ENCODE peak calls at places on chromosomes 16 and 17, in four cellular contexts. G, E, F and Q are unnamed samples.

GRCh38 chr16:81582655-81583441 is 138.2 kb downstream of the CMIP start:
- DNase-seq in E (peak), F (peak), G (no peak), Q (no peak)

GRCh38 chr17:62818491-62818890 is 10.4 kb upstream of the MARCHF10 start:
- DNase-seq in F (no peak), G (no peak), E (no peak), Q (no peak)

GRCh38 chr16:72299684-72300243 is 127.8 kb upstream of the PMFBP1 start:
- DNase-seq in F (no peak), E (no peak), G (no peak), Q (no peak)

GRCh38 chr17:43784628-43785101 is 4.4 kb downstream of the CFAP97D1 start:
- DNase-seq in G (no peak), E (peak), F (no peak), Q (no peak)

GRCh38 chr17:5035356-5035755 is at the start of gene SLC52A1:
- DNase-seq in G (no peak), F (no peak), E (no peak), Q (no peak)

GRCh38 chr17:47813077-47813476 is 8.5 kb downstream of the OSBPL7 start:
- DNase-seq in G (no peak), E (no peak), F (no peak), Q (no peak)

GRCh38 chr17:62718420-62718819 is 89.7 kb downstream of the MARCHF10 start:
- DNase-seq in F (no peak), E (no peak), G (no peak), Q (no peak)

GRCh38 chr16:10957771-10958486 is 13.6 kb downstream of the CLEC16A start:
- DNase-seq in G (peak), F (no peak), E (no peak), Q (no peak)

GRCh38 chr17:75067856-75068255 is 19.9 kb upstream of the SLC16A5 start:
- DNase-seq in E (peak), F (no peak), G (no peak), Q (no peak)

GRCh38 chr17:82440377-82440981 is 10.1 kb downstream of the CYBC1 start:
- DNase-seq in F (peak), G (no peak), E (peak), Q (no peak)

GRCh38 chr17:75695141-75695829 is 26.0 kb upstream of the ITGB4 start:
- DNase-seq in E (no peak), G (no peak), F (no peak), Q (no peak)

GRCh38 chr16:48156790-48157209 is 1.0 kb upstream of the ABCC12 start:
- DNase-seq in G (peak), F (peak), E (peak), Q (peak)

DNA sequence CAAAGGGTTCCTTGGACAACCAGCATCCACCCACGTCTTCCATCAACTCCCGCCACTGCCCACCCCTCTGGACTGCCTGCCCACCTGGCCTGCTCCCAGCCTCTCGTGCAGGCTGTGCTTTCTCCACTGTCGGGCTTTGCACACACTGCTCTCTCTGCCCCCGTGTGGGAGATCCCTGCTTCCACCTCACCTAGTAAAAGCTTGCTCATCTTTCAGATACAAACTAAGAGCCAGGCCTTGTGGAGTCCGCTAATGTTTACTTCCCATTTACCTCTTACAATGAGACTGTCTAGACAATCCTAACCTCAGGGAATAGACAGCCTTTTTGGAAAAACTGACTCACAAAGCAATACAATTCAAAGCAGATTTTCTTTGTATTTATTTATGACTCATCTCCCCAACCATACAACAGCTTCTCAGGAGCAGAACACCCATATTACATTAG is 67.6 kb downstream of the USP31 start:
- DNase-seq in F (no peak), E (no peak), G (no peak), Q (no peak)
- TF ChIP-seq CTCF in F (no peak), E (no peak), G (no peak), Q (no peak)

DNA sequence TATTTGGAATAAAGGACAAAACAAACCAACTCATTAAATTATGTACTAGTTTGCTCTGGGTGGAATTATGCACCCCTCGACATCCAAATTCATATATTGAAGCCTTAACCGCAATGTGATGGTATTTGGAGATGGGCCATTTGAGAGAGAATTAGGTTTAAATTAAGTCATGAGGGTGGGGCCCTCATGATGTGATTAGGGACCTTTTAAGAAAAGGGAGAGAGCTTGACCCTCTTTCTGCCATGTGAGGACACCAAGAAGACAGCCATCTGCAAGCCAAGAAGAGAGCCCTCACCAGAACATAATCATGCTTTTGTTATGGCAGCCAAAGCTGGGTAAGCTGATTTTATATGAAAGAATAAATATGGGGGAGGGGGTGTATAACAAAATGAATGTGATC is 2.0 kb downstream of the C16orf87 start:
- DNase-seq in F (no peak), G (no peak), E (no peak), Q (no peak)
- H3K4me3 ChIP-seq in F (no peak), G (peak), E (peak), Q (peak)

GRCh38 chr16:85446846-85447656 is 166.1 kb upstream of the GSE1 start:
- DNase-seq in E (peak), F (peak), G (peak), Q (peak)
- TF ChIP-seq CTCF in E (no peak), F (no peak), G (no peak), Q (no peak)

GRCh38 chr17:32142038-32142856 is at the start of gene RHOT1:
- DNase-seq in G (peak), E (peak), F (peak), Q (peak)
- H3K4me3 ChIP-seq in G (peak), E (peak), F (peak), Q (peak)

DNA sequence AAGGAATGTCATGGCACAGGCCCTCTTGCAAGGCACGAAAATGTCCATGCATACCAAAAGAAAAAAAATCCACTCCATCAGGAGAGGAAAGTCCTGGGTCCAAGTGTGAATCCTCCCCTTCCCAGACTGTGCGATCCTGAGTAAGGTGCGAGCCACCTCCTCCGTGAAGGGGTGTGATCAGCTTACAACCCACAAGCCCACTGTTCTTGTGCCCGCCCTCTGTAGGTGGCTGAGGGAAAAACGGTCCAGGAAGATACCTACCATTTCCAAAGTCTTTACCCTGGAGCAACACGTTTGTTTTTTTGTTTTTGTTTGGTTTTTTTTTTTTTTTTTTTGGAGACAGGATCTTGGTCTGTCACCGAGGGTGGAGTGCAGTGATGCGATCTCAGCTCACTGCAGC is 116.5 kb downstream of the ZNF423 start:
- DNase-seq in G (no peak), E (no peak), F (peak), Q (no peak)
- TF ChIP-seq CTCF in G (peak), E (peak), F (no peak), Q (no peak)

DNA sequence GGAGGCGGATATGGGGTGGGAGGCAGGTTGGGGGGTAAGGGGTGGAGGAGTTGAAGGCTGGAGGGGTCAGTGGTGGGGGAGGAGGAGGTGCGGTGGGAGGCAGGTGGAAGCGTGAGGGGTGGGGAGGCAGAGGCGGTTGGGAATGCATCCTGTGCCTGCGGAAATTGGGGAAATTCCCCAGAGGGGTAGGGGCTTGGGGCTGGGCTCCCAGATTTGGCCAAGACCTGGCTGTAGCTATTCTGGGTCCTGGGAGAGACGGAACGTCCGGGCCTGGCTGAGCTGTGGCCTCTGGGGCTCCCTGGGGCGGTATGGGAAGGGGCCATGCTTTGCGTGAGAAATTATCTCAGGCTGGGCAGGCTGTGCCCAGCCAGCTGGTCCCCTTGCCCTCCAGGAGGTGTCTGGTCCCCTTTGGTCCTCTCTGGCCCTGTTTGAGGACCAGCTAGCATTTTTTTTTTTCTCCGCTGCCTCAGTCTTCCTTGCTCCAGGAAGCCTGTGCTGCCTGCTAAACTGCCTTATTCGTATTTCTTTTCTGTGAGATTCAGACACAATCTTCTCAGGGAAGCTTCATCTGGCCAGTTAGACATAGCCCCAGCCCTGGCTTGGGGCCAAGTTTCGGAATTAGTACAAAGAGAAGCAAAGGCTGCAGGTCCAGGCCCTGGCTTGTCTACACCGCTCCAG is 7.3 kb upstream of the TRPV2 start:
- DNase-seq in G (peak), E (peak), F (no peak), Q (peak)
- H3K4me3 ChIP-seq in G (peak), E (no peak), F (no peak), Q (peak)